ENCODE peak calls at places on chromosomes 4 and X, in five cellular contexts. Z, K, T, S and D are unnamed samples.
A peak's percentile ranks its signal among the peaks of the same experiment; 100 is the strongest.

GRCh38 chr4:153205757-153206156 is 1.5 kb downstream of the TRIM2 start:
- DNase-seq in Z (peak; percentile 66), K (peak; percentile 54), T (no peak), S (peak; percentile 37), D (no peak)

GRCh38 chrX:48492293-48492910 is 16.4 kb upstream of the PORCN start:
- DNase-seq in S (peak; percentile 29), Z (no peak), T (no peak), K (peak; percentile 53), D (no peak)

GRCh38 chr4:126776361-126776760 is 856.4 kb upstream of the INTU start:
- DNase-seq in Z (no peak), K (no peak), T (no peak), S (no peak), D (no peak)

GRCh38 chr4:24690436-24690835 is 104.9 kb upstream of the SOD3 start:
- DNase-seq in Z (no peak), K (peak; percentile 9), T (no peak), S (no peak), D (no peak)

GRCh38 chr4:121519236-121519838 is 138.5 kb upstream of the QRFPR start:
- DNase-seq in T (no peak), Z (no peak), S (no peak), K (no peak), D (no peak)

GRCh38 chr4:103996637-103997036 is 276.9 kb upstream of the TACR3 start:
- DNase-seq in T (peak; percentile 32), Z (peak; percentile 40), S (peak; percentile 88), K (peak; percentile 73), D (no peak)

GRCh38 chr4:113255628-113256027 is 206.2 kb downstream of the ANK2 start:
- DNase-seq in T (no peak), Z (no peak), S (no peak), K (no peak), D (no peak)

GRCh38 chr4:120454788-120455187 is 388.1 kb upstream of the MAD2L1 start:
- DNase-seq in K (no peak), S (no peak), Z (no peak), T (no peak), D (no peak)

GRCh38 chrX:139931646-139932076 is 1.2 kb downstream of the ATP11C start:
- DNase-seq in K (peak; percentile 50), Z (peak; percentile 32), S (no peak), T (no peak), D (no peak)

DNA sequence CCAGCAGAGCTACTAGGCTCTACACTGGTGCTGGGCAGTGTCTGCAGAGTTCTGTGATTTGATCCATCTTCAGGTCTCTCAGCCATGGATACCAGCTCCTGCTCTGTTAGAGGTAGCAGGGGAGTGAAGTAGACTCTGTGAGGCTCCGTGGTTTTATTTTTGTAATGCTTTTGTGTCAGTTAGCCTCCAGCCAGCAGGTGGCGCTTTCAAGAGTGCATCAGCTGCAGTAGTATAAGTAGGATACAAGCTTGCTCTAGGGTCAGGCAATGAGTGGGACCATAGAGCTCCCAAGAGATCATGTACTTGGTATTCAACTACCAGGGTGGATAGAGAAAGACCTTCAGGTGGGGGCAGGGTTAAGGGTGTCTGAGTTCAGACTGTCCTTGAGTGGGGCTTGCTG is 362.5 kb upstream of the TRAM1L1 start:
- DNase-seq in Z (no peak), K (no peak), S (no peak), T (peak; percentile 48), D (no peak)
- TF ChIP-seq CTCF in Z (no peak), K (peak; percentile 7), S (peak; percentile 14), T (peak; percentile 48), D (no peak)

DNA sequence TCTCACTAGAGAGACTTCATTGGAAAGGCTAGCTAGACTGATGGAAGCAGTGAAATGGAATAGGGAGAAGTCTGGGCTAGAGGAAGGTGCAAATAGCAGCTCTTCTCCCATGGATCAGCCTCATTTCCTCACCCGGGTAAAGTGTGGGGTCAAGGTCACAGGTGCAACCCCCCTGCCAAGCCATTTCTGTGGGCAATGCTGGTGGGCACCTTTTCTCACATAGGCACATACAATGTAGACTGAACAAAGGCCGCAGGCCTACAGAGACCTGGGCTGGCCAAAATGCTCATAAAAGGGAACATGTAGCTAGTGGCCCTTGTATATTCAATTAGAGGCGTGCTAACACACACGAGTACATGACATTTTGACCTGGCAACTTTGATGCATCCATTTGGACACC is 71.5 kb upstream of the EFNB1 start:
- DNase-seq in S (no peak), Z (no peak), T (no peak), K (no peak), D (no peak)
- H3K4me3 ChIP-seq in S (no peak overlapping the region), Z (no peak overlapping the region), T (no peak overlapping the region), K (no peak overlapping the region), D (no peak overlapping the region)

GRCh38 chrX:7515681-7516413 is 327.1 kb upstream of the VCX start:
- DNase-seq in Z (no peak), K (no peak), S (no peak), T (no peak), D (no peak)
- TF ChIP-seq CTCF in Z (no peak), K (no peak), S (no peak), T (no peak), D (no peak)

DNA sequence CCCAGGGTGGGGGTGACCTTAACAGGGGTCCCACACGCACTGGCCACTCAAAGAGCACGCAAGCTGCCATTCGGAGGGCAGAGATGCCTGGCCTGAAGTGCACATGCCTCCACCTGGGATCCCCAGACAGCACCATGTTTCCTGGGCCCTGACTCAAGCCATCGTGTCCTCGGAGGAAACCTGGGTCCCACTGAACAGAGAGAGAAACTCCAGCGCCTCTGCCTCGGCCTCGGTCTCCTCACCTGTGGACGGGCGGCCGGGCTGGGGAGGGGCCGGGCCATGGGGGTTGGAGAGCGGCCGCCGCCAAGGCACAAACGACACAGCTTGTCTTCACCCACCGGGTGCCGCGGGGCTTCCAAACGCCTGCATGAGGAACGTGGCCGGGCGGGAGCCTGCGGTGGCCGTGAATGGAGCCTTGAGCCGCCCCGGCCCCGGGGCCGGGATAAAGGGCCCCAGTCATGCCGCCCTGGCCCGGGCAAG is 30.0 kb upstream of the FGFR3 start:
- DNase-seq in T (no peak), Z (no peak), K (no peak), S (no peak), D (no peak)
- H3K4me3 ChIP-seq in T (no peak overlapping the region), Z (no peak overlapping the region), K (no peak overlapping the region), S (no peak overlapping the region), D (peak overlapping the region; percentile 8)

DNA sequence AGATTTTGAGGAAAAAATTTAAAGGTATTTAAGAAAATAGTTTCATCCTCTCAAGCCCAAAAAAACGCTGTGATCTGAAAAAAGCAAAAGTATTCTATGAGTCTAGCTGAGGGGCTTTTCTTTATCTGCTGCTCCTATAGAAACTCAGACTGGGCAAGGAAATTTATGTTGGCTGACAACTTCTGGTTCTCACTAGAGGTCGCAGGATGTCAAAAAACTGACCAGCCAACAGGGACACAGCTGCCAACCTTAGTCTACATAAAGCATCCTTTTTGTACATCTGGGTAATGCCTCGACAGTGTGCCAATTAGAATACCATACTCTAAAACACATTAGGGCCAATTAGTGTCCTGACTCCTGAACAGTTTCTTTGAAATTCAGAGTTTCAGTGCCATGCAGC is 8.8 kb upstream of the TLL1 start:
- DNase-seq in Z (no peak), K (no peak), T (no peak), S (no peak), D (no peak)
- TF ChIP-seq CTCF in Z (no peak), K (peak; percentile 10), T (no peak), S (no peak), D (no peak)

DNA sequence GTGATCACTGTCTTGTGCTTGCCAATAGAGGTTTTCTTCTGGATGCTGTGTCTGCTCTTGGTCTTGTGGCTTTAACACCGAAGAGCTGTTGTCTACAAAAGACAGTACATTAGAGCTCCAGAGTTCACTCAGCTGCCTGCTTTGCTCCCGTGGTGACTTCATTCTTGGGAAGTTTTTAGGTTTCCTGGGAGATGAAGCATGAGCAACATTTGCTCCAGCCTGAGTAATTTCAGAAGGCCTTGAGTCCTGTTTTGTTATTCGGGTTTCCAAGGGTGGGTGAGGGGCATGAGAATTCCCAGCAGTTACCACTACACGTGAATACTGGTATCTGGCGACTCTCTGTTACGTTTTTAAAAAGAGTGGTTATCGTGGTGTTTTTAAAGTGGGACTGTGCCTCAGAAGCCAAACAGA is 189.2 kb downstream of the SHROOM3 start:
- DNase-seq in K (peak; percentile 95), S (peak; percentile 97), Z (peak; percentile 52), T (no peak), D (no peak)
- H3K4me3 ChIP-seq in K (no peak overlapping the region), S (no peak overlapping the region), Z (no peak overlapping the region), T (no peak overlapping the region), D (no peak overlapping the region)